ENCODE peak calls at places on chromosomes 3 and 15, in four cellular contexts. B is body of pancreas, Q is IMR-90, G is heart left ventricle. O is an unnamed sample.
A peak's percentile ranks its signal among the peaks of the same experiment; 100 is the strongest.

GRCh38 chr15:58229297-58229768 is 91.2 kb downstream of the AQP9 start:
- DNase-seq in B (no peak), G (no peak), Q (peak; percentile 21), O (no peak)

GRCh38 chr3:157128771-157129671 is 30.9 kb downstream of the CCNL1 start:
- DNase-seq in Q (peak; percentile 30), G (no peak), B (peak; percentile 49), O (peak; percentile 77)

GRCh38 chr15:63223463-63223862 is 34.1 kb downstream of the RAB8B start:
- DNase-seq in B (no peak), G (no peak), Q (no peak), O (no peak)

GRCh38 chr3:24497942-24498341 is 3.3 kb upstream of the THRB start:
- DNase-seq in G (no peak), Q (no peak), B (no peak), O (no peak)

GRCh38 chr3:137263982-137264777 is 306.4 kb downstream of the IL20RB start:
- DNase-seq in Q (no peak), G (peak; percentile 30), B (peak; percentile 22), O (peak; percentile 7)

GRCh38 chr3:37700849-37701248 is 160.8 kb upstream of the CTDSPL start:
- DNase-seq in Q (no peak), B (peak; percentile 54), G (no peak), O (no peak)

GRCh38 chr3:150384517-150385212 is 23.4 kb upstream of the TSC22D2 start:
- DNase-seq in G (peak; percentile 37), Q (peak; percentile 12), B (peak; percentile 61), O (peak; percentile 40)

GRCh38 chr3:13600950-13601691 is 52.2 kb downstream of the FBLN2 start:
- DNase-seq in G (no peak), Q (peak; percentile 80), B (no peak), O (no peak)

GRCh38 chr3:193023218-193023617 is 105.6 kb upstream of the MB21D2 start:
- DNase-seq in Q (no peak), B (no peak), G (no peak), O (no peak)

GRCh38 chr15:63983071-63983711 is 63.1 kb downstream of the DAPK2 start:
- DNase-seq in B (no peak), G (no peak), Q (no peak), O (no peak)

GRCh38 chr15:25408428-25408827 is 30.4 kb downstream of the UBE3A start:
- DNase-seq in B (no peak), Q (peak; percentile 31), G (no peak), O (no peak)

GRCh38 chr15:22227411-22227810 is 147.1 kb downstream of the OR4M2 start:
- DNase-seq in B (no peak), Q (no peak), G (no peak), O (no peak)

GRCh38 chr3:115623414-115623868 is at the start of gene GAP43:
- DNase-seq in B (peak; percentile 7), G (peak; percentile 32), Q (peak; percentile 86), O (no peak)

GRCh38 chr3:157785071-157785826 is 282.0 kb upstream of the VEPH1 start:
- DNase-seq in B (peak; percentile 22), G (no peak), Q (peak; percentile 94), O (no peak)

GRCh38 chr3:195251336-195252065 is 19.5 kb downstream of the XXYLT1 start:
- DNase-seq in G (no peak), Q (no peak), B (no peak), O (no peak)

GRCh38 chr3:28916713-28917499 is 364.0 kb upstream of the RBMS3 start:
- DNase-seq in Q (peak; percentile 65), G (peak; percentile 73), B (peak; percentile 38), O (peak; percentile 33)

GRCh38 chr3:4981160-4981687 is 2.0 kb downstream of the BHLHE40 start:
- DNase-seq in B (peak; percentile 23), Q (peak; percentile 34), G (no peak), O (no peak)

GRCh38 chr3:181176610-181177009 is 187.1 kb upstream of the DNAJC19 start:
- DNase-seq in Q (peak; percentile 0), B (peak; percentile 69), G (peak; percentile 36), O (peak; percentile 43)

GRCh38 chr15:40357723-40358491 is at the start of gene DISP2:
- DNase-seq in B (peak; percentile 87), G (peak; percentile 90), Q (peak; percentile 67), O (peak; percentile 92)

GRCh38 chr3:107761391-107761790 is 238.6 kb downstream of the BBX start:
- DNase-seq in G (no peak), B (no peak), Q (no peak), O (no peak)

GRCh38 chr3:197753263-197753662 is 3.6 kb downstream of the FYTTD1 start:
- DNase-seq in G (no peak), B (no peak), Q (no peak), O (no peak)

GRCh38 chr3:123046262-123046873 is 18.8 kb upstream of the SEMA5B start:
- DNase-seq in B (no peak), G (no peak), Q (no peak), O (no peak)

GRCh38 chr3:150351398-150351797 is 56.7 kb upstream of the TSC22D2 start:
- DNase-seq in G (no peak), Q (no peak), B (no peak), O (no peak)

GRCh38 chr15:52799145-52799811 is 9.1 kb upstream of the ONECUT1 start:
- DNase-seq in B (no peak), G (no peak), Q (no peak), O (no peak)

GRCh38 chr15:52796742-52797515 is 6.8 kb upstream of the ONECUT1 start:
- DNase-seq in B (no peak), Q (no peak), G (no peak), O (no peak)

GRCh38 chr15:52798529-52799101 is 8.5 kb upstream of the ONECUT1 start:
- DNase-seq in B (no peak), Q (no peak), G (no peak), O (no peak)

GRCh38 chr15:52796228-52796521 is 6.0 kb upstream of the ONECUT1 start:
- DNase-seq in Q (no peak), B (no peak), G (no peak), O (no peak)

DNA sequence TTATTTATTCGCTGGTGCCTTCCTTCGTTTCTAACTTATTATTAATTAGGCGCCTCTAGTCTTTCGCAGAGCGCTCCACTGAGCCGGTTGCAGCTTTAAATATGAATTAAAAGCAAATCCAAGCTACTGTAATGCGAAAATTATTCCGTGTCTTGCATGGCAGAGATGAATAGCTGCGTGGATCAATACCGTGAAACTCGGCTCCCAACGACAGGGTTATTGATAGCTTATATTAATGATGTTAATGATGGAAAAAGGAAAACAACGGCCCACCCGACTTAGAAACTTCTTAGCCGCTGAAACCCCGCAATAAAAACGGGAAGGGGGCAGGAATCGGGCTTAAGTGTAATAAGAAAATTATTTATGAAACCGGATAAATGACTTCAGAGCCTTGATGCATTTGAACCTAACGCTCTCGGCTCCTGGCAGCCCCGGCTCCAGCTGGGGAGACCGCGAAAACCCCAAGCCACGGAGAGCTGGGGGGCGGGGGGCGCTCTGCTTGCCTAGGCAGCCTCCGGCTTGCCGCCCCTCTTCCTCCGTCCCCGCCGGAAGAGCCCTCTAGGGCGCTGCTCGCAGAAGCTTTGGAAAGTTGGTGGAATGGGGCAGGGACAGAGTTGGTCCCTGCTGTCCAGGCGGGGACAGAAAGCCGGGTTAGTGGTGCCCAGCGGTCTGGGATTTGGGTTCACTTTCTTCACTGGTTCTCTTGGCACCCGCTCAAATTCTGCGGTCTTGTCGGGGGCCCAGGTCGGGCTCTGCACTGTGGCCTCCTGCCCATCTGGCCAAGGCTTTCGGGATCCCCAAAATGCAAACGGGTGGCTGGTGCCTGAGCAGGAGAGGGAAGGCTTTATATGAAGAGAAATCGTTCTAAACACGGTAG is 7.7 kb upstream of the ONECUT1 start:
- DNase-seq in G (no peak), Q (no peak), B (no peak), O (no peak)
- H3K27me3 ChIP-seq in G (peaks cover 81% of the 10 kb centered on the region), Q (peaks cover 94% of the 10 kb centered on the region), B (no peaks in the 10 kb centered on the region), O (peaks cover 100% of the 10 kb centered on the region)

DNA sequence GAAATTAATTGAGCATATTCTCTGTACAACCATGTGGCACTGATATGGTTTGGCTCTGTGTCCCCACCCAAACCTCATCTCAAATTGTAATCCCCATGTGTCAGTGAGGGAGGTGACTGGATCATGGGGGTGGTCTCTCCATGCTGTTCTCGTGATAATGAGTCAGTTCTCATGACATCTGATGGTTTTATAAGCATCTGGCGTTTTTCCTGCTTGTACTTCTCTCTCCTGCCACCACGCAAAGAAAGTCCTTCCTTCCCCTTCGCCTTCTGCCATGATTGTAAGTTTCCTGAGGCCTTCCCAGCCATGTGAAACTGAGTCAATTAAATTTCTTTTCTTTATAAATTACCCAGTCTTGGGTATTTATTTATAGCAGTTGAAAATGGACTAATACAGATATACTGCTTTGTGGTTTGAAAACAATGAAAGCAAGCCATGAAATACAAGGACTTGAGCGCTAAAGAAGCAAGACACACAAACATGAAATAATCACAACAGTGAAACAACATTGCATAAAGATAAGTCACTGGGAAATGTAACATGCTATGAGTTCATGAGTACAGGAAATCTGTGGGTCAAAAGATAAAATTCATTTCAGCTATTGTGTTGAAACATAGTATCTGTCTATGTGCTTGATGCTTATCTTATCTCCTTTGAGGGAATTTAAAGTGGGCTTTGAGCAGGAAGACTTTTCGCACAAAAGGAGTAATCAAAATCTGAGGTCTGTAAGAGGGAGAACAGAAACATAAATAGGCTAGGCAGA is 288.7 kb downstream of the GBE1 start:
- DNase-seq in B (no peak), Q (no peak), G (no peak), O (no peak)
- TF ChIP-seq POLR2A in B (no peak), Q (no peak), G (no peak), O (no peak)

GRCh38 chr3:100257601-100258000 is 3.2 kb upstream of the TBC1D23 start:
- DNase-seq in G (no peak), B (no peak), Q (peak; percentile 67), O (no peak)
- H3K4me1 ChIP-seq in G (peaks cover 48% of the 10 kb centered on the region), B (peaks cover 24% of the 10 kb centered on the region), Q (peaks cover 9% of the 10 kb centered on the region), O (peaks cover 18% of the 10 kb centered on the region)

DNA sequence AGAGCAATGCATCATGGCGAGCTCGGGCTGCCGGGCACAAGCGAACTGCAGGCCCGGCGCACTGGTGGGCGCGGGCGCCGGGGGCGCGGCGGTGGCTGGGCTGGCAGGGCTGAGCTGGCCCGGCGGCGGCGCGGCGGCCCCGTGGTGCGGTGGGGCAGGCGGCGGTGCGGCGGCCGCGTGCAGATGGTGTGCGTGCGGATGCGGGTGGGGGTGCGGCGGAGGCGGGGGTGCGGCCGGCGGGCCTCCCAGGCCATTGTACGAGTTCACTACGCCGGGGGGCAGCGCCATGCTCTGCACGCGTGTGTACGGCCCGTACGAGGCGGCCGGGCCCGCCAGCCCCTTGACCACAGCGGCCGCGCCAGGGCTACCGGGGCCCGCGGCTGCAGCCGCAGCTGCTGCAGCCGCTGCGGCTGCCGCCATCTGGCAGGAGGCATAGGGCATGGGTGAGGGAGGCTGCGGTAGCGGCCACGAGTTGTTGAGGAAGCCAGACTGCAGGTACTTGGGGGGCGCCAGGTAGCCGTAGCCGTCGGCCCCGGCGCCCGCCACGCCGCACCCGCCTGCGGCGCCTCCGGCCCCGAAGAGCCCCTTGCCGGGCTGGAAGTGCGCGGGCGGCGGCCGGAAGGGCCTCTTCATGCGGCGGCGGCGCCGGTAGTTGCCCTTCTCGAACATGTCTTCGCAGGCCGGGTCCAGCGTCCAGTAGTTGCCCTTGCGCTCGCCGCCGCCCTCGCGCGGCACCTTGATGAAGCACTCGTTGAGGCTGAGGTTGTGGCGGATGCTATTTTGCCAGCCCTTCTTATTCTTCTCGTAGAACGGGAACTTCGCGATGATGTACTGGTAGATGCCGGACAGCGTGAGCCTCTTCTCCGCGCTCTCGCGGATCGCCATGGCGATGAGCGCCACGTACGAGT is 1.0 kb downstream of the FOXL2 start:
- DNase-seq in B (peak; percentile 59), Q (peak; percentile 23), G (no peak), O (peak; percentile 41)
- H3K27me3 ChIP-seq in B (peaks cover 62% of the 10 kb centered on the region), Q (peaks cover 98% of the 10 kb centered on the region), G (peaks cover 95% of the 10 kb centered on the region), O (peaks cover 100% of the 10 kb centered on the region)

O was measured in transverse colon.